ENCODE peak calls at places on chromosome 5, in five cellular contexts. I, P, V, M and Q are unnamed samples.

GRCh38 chr5:10913846-10914245 is 152.8 kb upstream of the DAP start:
- DNase-seq in P (no peak), I (peak), M (no peak), V (peak), Q (peak)

GRCh38 chr5:127806776-127807175 is 103.6 kb downstream of the CCDC192 start:
- DNase-seq in P (no peak), M (no peak), V (no peak), I (no peak), Q (no peak)

GRCh38 chr5:98787131-98787719 is 13.8 kb downstream of the RGMB start:
- DNase-seq in V (no peak), M (no peak), P (no peak), I (no peak), Q (no peak)

GRCh38 chr5:37905230-37905629 is 65.4 kb upstream of the GDNF start:
- DNase-seq in V (no peak), M (no peak), I (no peak), P (no peak), Q (no peak)

GRCh38 chr5:37774912-37775483 is 64.8 kb downstream of the GDNF start:
- DNase-seq in I (no peak), M (no peak), V (peak), P (no peak), Q (peak)

GRCh38 chr5:181205735-181206401 is 872 bp upstream of the TRIM7 start:
- DNase-seq in M (no peak), P (no peak), I (no peak), V (peak), Q (no peak)

GRCh38 chr5:151699071-151699901 is 12.6 kb upstream of the SPARC start:
- DNase-seq in V (peak), I (peak), M (no peak), P (no peak), Q (peak)

GRCh38 chr5:1793301-1793740 is 6.3 kb downstream of the MRPL36 start:
- DNase-seq in P (no peak), I (no peak), M (no peak), V (peak), Q (peak)

GRCh38 chr5:173187054-173187743 is 42.9 kb downstream of the BNIP1 start:
- DNase-seq in V (no peak), P (peak), I (no peak), M (no peak), Q (no peak)

GRCh38 chr5:9063615-9064245 is 482.1 kb downstream of the SEMA5A start:
- DNase-seq in P (no peak), M (no peak), V (no peak), I (no peak), Q (no peak)

GRCh38 chr5:138351056-138351455 is 1.4 kb upstream of the KDM3B start:
- DNase-seq in V (peak), P (no peak), M (no peak), I (no peak), Q (peak)

GRCh38 chr5:6449465-6450158 is 953 bp downstream of the UBE2QL1 start:
- DNase-seq in V (no peak), I (no peak), P (no peak), M (no peak), Q (no peak)

GRCh38 chr5:138748630-138749081 is 4.6 kb upstream of the CTNNA1 start:
- DNase-seq in M (no peak), I (no peak), P (no peak), V (peak), Q (peak)

GRCh38 chr5:147887026-147887627 is 8.6 kb downstream of the SCGB3A2 start:
- DNase-seq in I (no peak), M (no peak), V (peak), P (no peak), Q (peak)

GRCh38 chr5:118447350-118447749 is 541.0 kb downstream of the DTWD2 start:
- DNase-seq in V (no peak), M (no peak), P (no peak), I (no peak), Q (no peak)

GRCh38 chr5:39482098-39482497 is 57.3 kb upstream of the DAB2 start:
- DNase-seq in M (no peak), V (no peak), I (no peak), P (no peak), Q (no peak)

GRCh38 chr5:158384535-158385421 is 525.8 kb upstream of the CLINT1 start:
- DNase-seq in V (peak), I (peak), M (peak), P (no peak), Q (peak)

GRCh38 chr5:142839711-142840441 is 69.7 kb downstream of the ARHGAP26 start:
- DNase-seq in V (peak), I (no peak), P (no peak), M (peak), Q (peak)

GRCh38 chr5:74382864-74383618 is 257.5 kb downstream of the ENC1 start:
- DNase-seq in V (peak), P (no peak), I (no peak), M (peak), Q (peak)

GRCh38 chr5:133366438-133366837 is 245.9 kb downstream of the FSTL4 start:
- DNase-seq in I (no peak), P (no peak), M (no peak), V (peak), Q (peak)

GRCh38 chr5:66789434-66789833 is 193.2 kb downstream of the MAST4 start:
- DNase-seq in V (no peak), M (no peak), I (no peak), P (no peak), Q (no peak)

GRCh38 chr5:173320259-173320658 is 8.0 kb downstream of the STC2 start:
- DNase-seq in I (no peak), P (no peak), M (no peak), V (no peak), Q (no peak)

GRCh38 chr5:1207555-1207954 is 6.2 kb downstream of the SLC6A19 start:
- DNase-seq in I (no peak), P (no peak), V (no peak), M (no peak), Q (no peak)

DNA sequence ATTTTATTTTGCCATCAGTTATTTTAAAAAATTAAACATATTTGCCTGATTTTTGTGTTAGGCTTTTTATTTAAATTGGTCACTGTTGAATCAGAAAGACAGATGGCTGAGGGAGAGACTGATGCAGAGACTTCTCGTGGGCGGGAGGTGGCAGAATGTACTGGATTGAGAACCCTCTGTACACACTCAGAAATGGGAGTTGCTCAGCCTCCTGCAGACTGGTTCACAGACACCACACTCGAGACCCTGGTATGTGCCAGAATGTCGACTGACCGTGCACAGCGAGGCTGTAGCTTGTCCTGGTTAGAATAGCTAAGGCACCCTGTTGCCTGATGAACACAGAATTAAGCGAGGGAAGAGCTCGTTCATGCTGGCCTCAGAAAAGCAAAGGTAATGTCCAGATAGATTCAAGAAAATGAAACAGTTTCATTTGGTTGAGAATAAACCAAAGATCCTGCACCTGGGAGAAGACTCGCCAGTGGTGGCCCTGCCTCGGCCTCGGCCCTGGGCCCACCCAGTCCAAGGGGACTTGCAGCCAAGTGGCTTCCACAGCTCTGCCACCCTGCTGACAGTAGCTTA is 71.3 kb upstream of the OTULINL start:
- DNase-seq in V (no peak), I (no peak), M (no peak), P (no peak), Q (peak)
- TF ChIP-seq CTCF in V (no peak), I (no peak), M (no peak), P (no peak), Q (no peak)

GRCh38 chr5:65481171-65481575 is 547 bp downstream of the ADAMTS6 start:
- DNase-seq in V (peak), I (no peak), M (no peak), P (no peak), Q (peak)
- H3K4me3 ChIP-seq in V (peak), I (peak), M (peak), P (peak), Q (peak)

GRCh38 chr5:82534891-82535395 is 256.8 kb upstream of the RPS23 start:
- DNase-seq in M (no peak), V (no peak), I (no peak), P (no peak), Q (no peak)
- TF ChIP-seq CTCF in M (no peak), V (no peak), I (no peak), P (no peak), Q (no peak)

GRCh38 chr5:3595102-3595961 is at the start of gene IRX1:
- DNase-seq in P (no peak), I (no peak), M (no peak), V (no peak), Q (peak)
- H3K4me3 ChIP-seq in P (peak), I (peak), M (peak), V (no peak), Q (peak)

GRCh38 chr5:77518304-77518703 is 26.2 kb upstream of the WDR41 start:
- DNase-seq in M (no peak), P (no peak), I (no peak), V (peak), Q (peak)
- TF ChIP-seq CTCF in M (no peak), P (peak), I (peak), V (no peak), Q (peak)

DNA sequence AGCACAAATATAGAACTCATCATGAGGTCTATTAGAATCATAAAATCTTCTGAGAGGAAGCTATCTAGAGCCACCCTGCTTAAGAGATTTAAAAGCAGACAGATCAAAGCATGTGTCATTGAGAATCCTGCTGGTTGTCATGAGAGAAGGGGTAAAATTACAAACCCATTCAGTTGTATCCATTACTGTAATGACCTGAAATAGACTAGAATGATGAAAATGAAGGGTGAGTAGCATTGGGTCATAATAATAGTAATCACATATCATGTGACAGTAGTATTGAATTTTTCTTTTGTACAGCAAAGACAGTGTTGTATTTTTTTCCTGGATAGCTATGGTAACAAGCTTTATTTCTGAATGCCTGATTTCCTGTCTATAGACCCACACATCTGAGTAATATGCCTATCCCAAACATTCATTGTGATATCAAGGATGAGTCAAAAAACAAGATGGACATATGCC is 149.0 kb downstream of the PDE4D start:
- DNase-seq in P (no peak), V (peak), I (no peak), M (no peak), Q (peak)
- H3K4me3 ChIP-seq in P (no peak), V (no peak), I (no peak), M (no peak), Q (no peak)

DNA sequence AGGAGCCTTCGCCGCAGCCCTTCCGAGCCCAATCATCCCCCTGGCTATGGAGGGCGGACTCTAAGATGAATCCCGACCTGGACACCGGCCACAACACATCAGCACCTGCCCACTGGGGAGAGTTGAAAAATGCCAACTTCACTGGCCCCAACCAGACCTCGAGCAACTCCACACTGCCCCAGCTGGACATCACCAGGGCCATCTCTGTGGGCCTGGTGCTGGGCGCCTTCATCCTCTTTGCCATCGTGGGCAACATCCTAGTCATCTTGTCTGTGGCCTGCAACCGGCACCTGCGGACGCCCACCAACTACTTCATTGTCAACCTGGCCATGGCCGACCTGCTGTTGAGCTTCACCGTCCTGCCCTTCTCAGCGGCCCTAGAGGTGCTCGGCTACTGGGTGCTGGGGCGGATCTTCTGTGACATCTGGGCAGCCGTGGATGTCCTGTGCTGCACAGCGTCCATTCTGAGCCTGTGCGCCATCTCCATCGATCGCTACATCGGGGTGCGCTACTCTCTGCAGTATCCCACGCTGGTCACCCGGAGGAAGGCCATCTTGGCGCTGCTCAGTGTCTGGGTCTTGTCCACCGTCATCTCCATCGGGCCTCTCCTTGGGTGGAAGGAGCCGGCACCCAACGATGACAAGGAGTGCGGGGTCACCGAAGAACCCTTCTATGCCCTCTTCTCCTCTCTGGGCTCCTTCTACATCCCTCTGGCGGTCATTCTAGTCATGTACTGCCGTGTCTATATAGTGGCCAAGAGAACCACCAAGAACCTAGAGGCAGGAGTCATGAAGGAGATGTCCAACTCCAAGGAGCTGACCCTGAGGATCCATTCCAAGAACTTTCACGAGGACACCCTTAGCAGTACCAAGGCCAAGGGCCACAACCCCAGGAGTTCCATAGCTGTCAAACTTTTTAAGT is 819 bp downstream of the ADRA1B start:
- DNase-seq in M (no peak), V (no peak), I (no peak), P (no peak), Q (no peak)
- TF ChIP-seq CTCF in M (no peak), V (no peak), I (no peak), P (no peak), Q (no peak)

DNA sequence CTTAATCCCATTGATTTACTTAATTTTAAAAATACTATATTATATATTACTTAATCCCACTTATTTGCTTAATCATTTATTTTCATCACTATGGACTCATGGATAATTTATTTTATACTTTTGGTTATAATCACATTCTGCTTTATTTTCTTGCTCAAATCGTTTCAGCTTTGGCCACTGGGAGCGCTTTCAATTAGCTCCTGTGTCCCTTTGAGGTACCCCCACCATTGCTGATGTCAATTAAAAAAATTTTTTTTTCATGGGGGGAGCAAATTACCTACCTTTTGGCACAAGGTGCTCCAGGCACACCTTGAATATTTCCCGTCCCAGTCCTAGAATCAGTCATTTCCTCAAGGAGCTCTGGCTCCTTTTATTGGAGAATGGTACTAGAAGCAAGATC is 1.4 kb upstream of the TRIO start:
- DNase-seq in V (no peak), P (no peak), M (no peak), I (no peak), Q (no peak)
- H3K4me3 ChIP-seq in V (no peak), P (peak), M (peak), I (no peak), Q (no peak)

DNA sequence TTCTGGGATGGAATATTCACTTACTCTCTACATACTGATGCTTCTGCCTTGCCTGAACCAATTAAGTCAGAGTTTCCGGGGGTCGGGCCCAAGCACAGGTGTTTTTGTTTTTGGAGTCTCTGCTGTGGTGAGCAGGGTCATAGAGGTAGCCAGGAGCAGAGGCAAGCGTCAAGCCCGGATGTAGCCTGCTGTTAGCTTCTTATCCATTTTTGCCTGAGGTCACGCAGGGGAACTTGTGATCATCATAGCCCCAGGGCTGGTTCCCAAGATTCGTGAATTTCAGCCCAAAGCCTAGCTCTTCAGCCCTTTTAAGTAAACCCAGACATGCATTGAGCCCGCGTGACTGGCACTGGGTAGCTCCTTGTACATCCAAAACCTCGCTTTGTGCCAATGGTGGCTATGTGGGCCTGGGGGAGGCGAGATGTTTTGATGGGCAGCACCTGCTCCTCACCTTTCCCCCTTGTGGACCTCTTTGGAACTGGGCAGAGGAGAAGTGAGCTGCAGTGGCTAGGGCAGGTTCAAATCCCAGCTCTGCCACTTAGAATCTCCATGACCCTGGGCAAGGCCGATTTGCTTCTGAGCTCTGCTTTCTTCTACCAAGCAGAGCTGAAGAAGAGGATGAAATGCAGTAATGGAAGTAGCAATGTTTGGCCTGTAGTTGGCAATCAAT is 33.7 kb downstream of the FGF18 start:
- DNase-seq in I (no peak), V (no peak), P (no peak), M (no peak), Q (no peak)
- TF ChIP-seq CTCF in I (no peak), V (no peak), P (peak), M (no peak), Q (peak)